ENCODE peak calls at places on chromosomes 1 and 21, in eight cellular contexts. One of them, this sample, is unnamed.
A peak's percentile ranks its signal among the peaks of the same experiment; 100 is the strongest.

GRCh38 chr1:58895082-58895481 is 111.2 kb upstream of the JUN start:
- DNase-seq in mesenchymal stem cell: no peak
- DNase-seq in cardiac muscle cell: no peak
- DNase-seq in hepatocyte: no peak
- DNase-seq in right lobe of liver: no peak
- DNase-seq in suprapubic skin: no peak
- DNase-seq in fibroblast of lung: no peak
- DNase-seq in upper lobe of right lung: no peak
- DNase-seq in this sample: no peak

GRCh38 chr1:212665241-212666115 is 34.2 kb downstream of the BATF3 start:
- DNase-seq in cardiac muscle cell: peak; percentile 87
- DNase-seq in suprapubic skin: no peak
- DNase-seq in upper lobe of right lung: peak; percentile 93
- DNase-seq in mesenchymal stem cell: peak; percentile 91
- DNase-seq in fibroblast of lung: peak; percentile 82
- DNase-seq in hepatocyte: peak; percentile 89
- DNase-seq in right lobe of liver: peak; percentile 84
- DNase-seq in this sample: peak; percentile 78

GRCh38 chr1:155504207-155504606 is 58.4 kb downstream of the ASH1L start:
- DNase-seq in right lobe of liver: no peak
- DNase-seq in hepatocyte: peak; percentile 16
- DNase-seq in cardiac muscle cell: peak; percentile 27
- DNase-seq in upper lobe of right lung: no peak
- DNase-seq in mesenchymal stem cell: peak; percentile 44
- DNase-seq in fibroblast of lung: peak; percentile 50
- DNase-seq in suprapubic skin: no peak
- DNase-seq in this sample: peak; percentile 39

GRCh38 chr1:28236656-28237331 is 870 bp downstream of the ATP5IF1 start:
- DNase-seq in fibroblast of lung: no peak
- DNase-seq in hepatocyte: no peak
- DNase-seq in right lobe of liver: no peak
- DNase-seq in upper lobe of right lung: no peak
- DNase-seq in mesenchymal stem cell: no peak
- DNase-seq in cardiac muscle cell: no peak
- DNase-seq in suprapubic skin: no peak
- DNase-seq in this sample: peak; percentile 69

GRCh38 chr1:14615539-14616218 is 17.2 kb downstream of the KAZN start:
- DNase-seq in suprapubic skin: no peak
- DNase-seq in upper lobe of right lung: no peak
- DNase-seq in cardiac muscle cell: no peak
- DNase-seq in right lobe of liver: no peak
- DNase-seq in hepatocyte: no peak
- DNase-seq in fibroblast of lung: no peak
- DNase-seq in mesenchymal stem cell: no peak
- DNase-seq in this sample: no peak

GRCh38 chr1:213423041-213423440 is 372.0 kb downstream of the RPS6KC1 start:
- DNase-seq in cardiac muscle cell: no peak
- DNase-seq in upper lobe of right lung: no peak
- DNase-seq in hepatocyte: no peak
- DNase-seq in suprapubic skin: no peak
- DNase-seq in right lobe of liver: no peak
- DNase-seq in mesenchymal stem cell: no peak
- DNase-seq in fibroblast of lung: no peak
- DNase-seq in this sample: no peak

GRCh38 chr1:80367058-80367457 is 1360.5 kb upstream of the ADGRL4 start:
- DNase-seq in mesenchymal stem cell: no peak
- DNase-seq in right lobe of liver: no peak
- DNase-seq in fibroblast of lung: no peak
- DNase-seq in suprapubic skin: no peak
- DNase-seq in hepatocyte: no peak
- DNase-seq in cardiac muscle cell: peak; percentile 25
- DNase-seq in upper lobe of right lung: no peak
- DNase-seq in this sample: no peak

GRCh38 chr21:44874497-44875331 is 1.2 kb upstream of the PTTG1IP start:
- DNase-seq in cardiac muscle cell: peak; percentile 17
- DNase-seq in suprapubic skin: no peak
- DNase-seq in fibroblast of lung: no peak
- DNase-seq in hepatocyte: peak; percentile 43
- DNase-seq in mesenchymal stem cell: no peak
- DNase-seq in right lobe of liver: peak; percentile 96
- DNase-seq in upper lobe of right lung: peak; percentile 86
- DNase-seq in this sample: peak; percentile 43

GRCh38 chr1:2320001-2320400 is 71.4 kb downstream of the MORN1 start:
- DNase-seq in hepatocyte: no peak
- DNase-seq in fibroblast of lung: no peak
- DNase-seq in upper lobe of right lung: no peak
- DNase-seq in suprapubic skin: no peak
- DNase-seq in mesenchymal stem cell: no peak
- DNase-seq in cardiac muscle cell: no peak
- DNase-seq in right lobe of liver: no peak
- DNase-seq in this sample: no peak

GRCh38 chr1:23167353-23168078 is 1.1 kb downstream of the LUZP1 start:
- DNase-seq in upper lobe of right lung: peak; percentile 77
- DNase-seq in suprapubic skin: peak; percentile 81
- DNase-seq in right lobe of liver: peak; percentile 58
- DNase-seq in fibroblast of lung: peak; percentile 63
- DNase-seq in mesenchymal stem cell: peak; percentile 83
- DNase-seq in hepatocyte: peak; percentile 73
- DNase-seq in cardiac muscle cell: peak; percentile 72
- DNase-seq in this sample: peak; percentile 69

GRCh38 chr1:197184190-197184589 is 37.7 kb upstream of the ASPM start:
- DNase-seq in upper lobe of right lung: no peak
- DNase-seq in hepatocyte: no peak
- DNase-seq in suprapubic skin: no peak
- DNase-seq in cardiac muscle cell: no peak
- DNase-seq in fibroblast of lung: no peak
- DNase-seq in mesenchymal stem cell: no peak
- DNase-seq in right lobe of liver: no peak
- DNase-seq in this sample: no peak

GRCh38 chr1:178650950-178651461 is 74.0 kb upstream of the RALGPS2 start:
- DNase-seq in fibroblast of lung: peak; percentile 15
- DNase-seq in mesenchymal stem cell: peak; percentile 81
- DNase-seq in cardiac muscle cell: no peak
- DNase-seq in right lobe of liver: no peak
- DNase-seq in suprapubic skin: no peak
- DNase-seq in upper lobe of right lung: no peak
- DNase-seq in hepatocyte: peak; percentile 71
- DNase-seq in this sample: peak; percentile 83

GRCh38 chr1:10953505-10954193 is 58.8 kb upstream of the TARDBP start:
- DNase-seq in mesenchymal stem cell: no peak
- DNase-seq in cardiac muscle cell: no peak
- DNase-seq in suprapubic skin: no peak
- DNase-seq in hepatocyte: no peak
- DNase-seq in upper lobe of right lung: no peak
- DNase-seq in right lobe of liver: no peak
- DNase-seq in fibroblast of lung: no peak
- DNase-seq in this sample: no peak

GRCh38 chr1:10948463-10948775 is 64.0 kb upstream of the TARDBP start:
- DNase-seq in fibroblast of lung: no peak
- DNase-seq in right lobe of liver: no peak
- DNase-seq in suprapubic skin: no peak
- DNase-seq in cardiac muscle cell: no peak
- DNase-seq in hepatocyte: no peak
- DNase-seq in mesenchymal stem cell: no peak
- DNase-seq in upper lobe of right lung: no peak
- DNase-seq in this sample: no peak

GRCh38 chr1:10947691-10948462 is 64.6 kb upstream of the TARDBP start:
- DNase-seq in cardiac muscle cell: no peak
- DNase-seq in fibroblast of lung: no peak
- DNase-seq in right lobe of liver: no peak
- DNase-seq in hepatocyte: no peak
- DNase-seq in mesenchymal stem cell: no peak
- DNase-seq in upper lobe of right lung: no peak
- DNase-seq in suprapubic skin: no peak
- DNase-seq in this sample: no peak

GRCh38 chr1:10950316-10951172 is 61.9 kb upstream of the TARDBP start:
- DNase-seq in upper lobe of right lung: no peak
- DNase-seq in mesenchymal stem cell: no peak
- DNase-seq in cardiac muscle cell: no peak
- DNase-seq in hepatocyte: no peak
- DNase-seq in suprapubic skin: no peak
- DNase-seq in fibroblast of lung: no peak
- DNase-seq in right lobe of liver: no peak
- DNase-seq in this sample: no peak

DNA sequence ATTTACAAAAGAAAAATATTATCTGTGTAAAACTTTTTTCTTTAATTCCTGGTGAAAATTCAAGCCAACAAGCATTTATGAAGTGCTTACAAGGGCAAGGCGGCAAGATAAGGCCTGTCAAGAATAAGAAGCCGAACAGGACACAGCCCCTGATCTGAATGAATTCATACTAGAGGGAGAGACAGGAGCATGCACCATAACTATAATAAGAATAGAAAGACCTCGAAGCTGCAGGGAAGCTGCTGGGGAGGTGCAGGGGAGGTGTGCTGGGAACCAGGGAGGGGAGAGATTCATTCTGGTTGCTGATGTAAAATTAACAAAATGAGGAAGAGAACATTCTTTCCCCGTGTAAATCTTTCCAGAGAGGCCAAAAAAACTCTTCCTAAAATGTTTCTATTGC is 60.5 kb upstream of the TARDBP start:
- DNase-seq in hepatocyte: no peak
- DNase-seq in right lobe of liver: no peak
- DNase-seq in cardiac muscle cell: peak; percentile 50
- DNase-seq in mesenchymal stem cell: no peak
- DNase-seq in upper lobe of right lung: no peak
- DNase-seq in fibroblast of lung: no peak
- DNase-seq in suprapubic skin: no peak
- DNase-seq in this sample: no peak
- H3K27me3 ChIP-seq in hepatocyte: no peaks in the 10 kb centered on the region
- H3K27me3 ChIP-seq in right lobe of liver: no peaks in the 10 kb centered on the region
- H3K27me3 ChIP-seq in cardiac muscle cell: no peaks in the 10 kb centered on the region
- H3K27me3 ChIP-seq in mesenchymal stem cell: peaks cover 21% of the 10 kb centered on the region
- H3K27me3 ChIP-seq in upper lobe of right lung: no peaks in the 10 kb centered on the region
- H3K27me3 ChIP-seq in fibroblast of lung: peaks cover 3% of the 10 kb centered on the region
- H3K27me3 ChIP-seq in suprapubic skin: no peaks in the 10 kb centered on the region
- H3K27me3 ChIP-seq in this sample: no peaks in the 10 kb centered on the region

DNA sequence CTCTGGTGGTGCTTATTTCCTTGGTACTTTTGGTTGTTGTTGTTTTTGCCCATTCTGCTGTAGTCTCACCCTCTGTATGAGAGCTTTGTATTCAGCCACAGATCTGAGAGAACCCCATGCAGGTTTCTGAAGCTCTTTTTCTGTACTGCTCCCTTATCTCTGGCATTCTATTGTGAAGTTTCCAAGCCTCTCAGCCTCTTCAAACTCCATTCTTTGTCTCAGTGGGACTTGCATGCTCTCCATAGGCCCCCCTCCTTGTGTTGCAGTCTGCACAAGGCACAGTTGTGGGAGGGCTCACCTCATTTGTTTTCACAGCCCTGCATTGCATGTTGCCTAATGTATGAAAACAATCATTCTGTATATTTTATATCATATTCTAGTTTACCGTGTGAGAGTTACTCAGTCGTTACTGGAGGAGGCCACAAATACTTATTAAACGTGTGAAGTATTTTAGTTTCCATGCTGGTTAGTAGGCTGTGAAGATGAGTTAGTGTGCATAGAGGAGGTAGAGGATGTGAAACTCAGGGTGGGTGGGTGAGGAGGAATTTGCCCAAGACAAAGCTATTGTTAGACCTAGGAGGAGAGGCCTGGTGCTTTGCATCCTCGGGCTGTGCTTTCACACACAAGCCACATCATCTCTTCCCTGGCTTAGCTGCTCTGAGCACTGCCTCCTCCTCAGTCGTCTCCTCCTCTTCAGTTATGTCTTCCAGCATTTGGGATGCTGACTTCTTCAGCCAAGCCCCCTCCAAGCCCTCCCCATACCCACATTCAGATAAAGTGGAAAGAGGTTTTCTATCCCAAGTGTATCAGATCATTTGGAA is 7.8 kb upstream of the CHI3L2 start:
- DNase-seq in suprapubic skin: no peak
- DNase-seq in mesenchymal stem cell: no peak
- DNase-seq in fibroblast of lung: no peak
- DNase-seq in upper lobe of right lung: no peak
- DNase-seq in hepatocyte: no peak
- DNase-seq in cardiac muscle cell: peak; percentile 75
- DNase-seq in right lobe of liver: no peak
- DNase-seq in this sample: no peak
- H3K4me3 ChIP-seq in suprapubic skin: no peak overlapping the region
- H3K4me3 ChIP-seq in mesenchymal stem cell: no peak overlapping the region
- H3K4me3 ChIP-seq in fibroblast of lung: no peak overlapping the region
- H3K4me3 ChIP-seq in upper lobe of right lung: no peak overlapping the region
- H3K4me3 ChIP-seq in hepatocyte: no peak overlapping the region
- H3K4me3 ChIP-seq in cardiac muscle cell: no peak overlapping the region
- H3K4me3 ChIP-seq in right lobe of liver: no peak overlapping the region
- H3K4me3 ChIP-seq in this sample: no peak overlapping the region

DNA sequence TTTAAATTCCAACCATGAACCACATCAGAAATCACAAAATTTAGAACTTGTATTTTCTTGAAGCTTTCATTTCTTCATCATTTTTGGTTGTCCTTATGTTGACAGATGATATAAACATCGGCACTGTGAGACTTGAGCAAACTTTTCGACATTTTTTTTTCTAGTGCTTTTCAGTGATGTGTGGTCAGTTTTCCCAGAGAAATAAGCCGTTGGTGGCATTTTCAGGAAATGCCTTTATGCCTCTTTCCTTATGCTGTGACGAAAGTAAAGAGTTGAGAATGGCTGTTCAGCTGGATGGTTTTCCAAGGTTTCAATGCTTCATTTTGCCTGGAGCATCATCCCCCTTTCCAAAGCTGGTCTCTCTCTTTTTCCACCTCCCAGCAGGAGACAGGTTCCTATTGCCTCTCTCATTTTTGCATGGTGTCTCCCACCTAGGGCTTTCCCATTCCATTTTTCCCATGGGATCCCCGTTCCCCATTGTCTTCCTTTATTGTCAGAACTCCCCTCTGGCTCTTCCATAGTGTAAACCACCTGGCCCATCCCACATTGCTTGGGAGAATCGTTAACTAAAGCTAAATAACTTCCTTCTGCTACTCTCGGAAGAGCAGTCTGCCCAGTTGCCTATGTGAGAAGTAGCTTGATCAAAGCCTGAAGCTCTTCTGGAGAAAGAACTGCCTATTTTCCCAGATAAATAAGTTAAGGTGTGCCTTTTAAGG is 61.4 kb upstream of the DYNLT5 start:
- DNase-seq in right lobe of liver: no peak
- DNase-seq in fibroblast of lung: no peak
- DNase-seq in suprapubic skin: no peak
- DNase-seq in upper lobe of right lung: no peak
- DNase-seq in mesenchymal stem cell: peak; percentile 34
- DNase-seq in hepatocyte: no peak
- DNase-seq in cardiac muscle cell: no peak
- DNase-seq in this sample: no peak
- H3K4me1 ChIP-seq in right lobe of liver: no peaks in the 10 kb centered on the region
- H3K4me1 ChIP-seq in fibroblast of lung: no peaks in the 10 kb centered on the region
- H3K4me1 ChIP-seq in suprapubic skin: no peaks in the 10 kb centered on the region
- H3K4me1 ChIP-seq in upper lobe of right lung: no peaks in the 10 kb centered on the region
- H3K4me1 ChIP-seq in mesenchymal stem cell: no peaks in the 10 kb centered on the region
- H3K4me1 ChIP-seq in hepatocyte: no peaks in the 10 kb centered on the region
- H3K4me1 ChIP-seq in cardiac muscle cell: peaks cover 6% of the 10 kb centered on the region
- H3K4me1 ChIP-seq in this sample: no peaks in the 10 kb centered on the region

DNA sequence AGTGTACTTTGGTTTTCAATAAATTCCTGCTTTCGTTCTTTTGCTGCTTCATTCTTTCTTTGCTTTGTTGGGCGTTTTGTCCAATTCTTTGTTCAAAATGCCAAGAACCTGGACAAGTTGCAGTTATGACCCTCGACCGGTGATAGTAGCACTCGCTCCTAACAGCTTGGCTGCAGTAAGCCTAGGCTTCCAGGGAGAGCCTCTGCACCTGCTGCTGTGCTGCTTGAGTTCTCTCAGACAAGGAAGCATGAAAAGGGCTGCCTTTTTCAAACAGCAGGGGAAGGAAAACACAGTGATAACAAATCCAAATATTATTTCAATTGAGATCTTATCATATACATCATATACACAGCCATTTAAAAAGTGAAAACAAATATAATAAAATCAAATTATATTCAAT is 12.8 kb upstream of the RIPK4 start:
- DNase-seq in right lobe of liver: no peak
- DNase-seq in upper lobe of right lung: no peak
- DNase-seq in fibroblast of lung: no peak
- DNase-seq in suprapubic skin: no peak
- DNase-seq in mesenchymal stem cell: no peak
- DNase-seq in hepatocyte: no peak
- DNase-seq in cardiac muscle cell: no peak
- DNase-seq in this sample: peak; percentile 57
- H3K27me3 ChIP-seq in right lobe of liver: no peaks in the 10 kb centered on the region
- H3K27me3 ChIP-seq in upper lobe of right lung: peaks cover 43% of the 10 kb centered on the region
- H3K27me3 ChIP-seq in fibroblast of lung: peaks cover 26% of the 10 kb centered on the region
- H3K27me3 ChIP-seq in suprapubic skin: peaks cover 52% of the 10 kb centered on the region
- H3K27me3 ChIP-seq in mesenchymal stem cell: peaks cover 26% of the 10 kb centered on the region
- H3K27me3 ChIP-seq in hepatocyte: no peaks in the 10 kb centered on the region
- H3K27me3 ChIP-seq in cardiac muscle cell: no peaks in the 10 kb centered on the region
- H3K27me3 ChIP-seq in this sample: no peaks in the 10 kb centered on the region

This sample was measured in small intestine.